ENCODE peak calls at places on chromosomes 3 and 15, in five cellular contexts. One of them, this sample, is unnamed.

GRCh38 chr15:68818088-68818670 is 2.5 kb downstream of the ANP32A start:
- DNase-seq in neuronal stem cell: peak; percentile 66
- DNase-seq in mesendoderm: peak; percentile 84
- DNase-seq in IMR-90: peak; percentile 54
- DNase-seq in H1: peak; percentile 79
- DNase-seq in this sample: peak; percentile 81

GRCh38 chr15:51108933-51109550 is 14.3 kb upstream of the TNFAIP8L3 start:
- DNase-seq in neuronal stem cell: no peak
- DNase-seq in mesendoderm: no peak
- DNase-seq in IMR-90: peak; percentile 92
- DNase-seq in H1: no peak
- DNase-seq in this sample: peak; percentile 30

GRCh38 chr15:35141743-35142356 is 56.8 kb upstream of the NANOGP8 start:
- DNase-seq in neuronal stem cell: no peak
- DNase-seq in mesendoderm: no peak
- DNase-seq in IMR-90: peak; percentile 96
- DNase-seq in H1: no peak
- DNase-seq in this sample: peak; percentile 91

GRCh38 chr3:142651711-142652110 is 55.5 kb downstream of the PLS1 start:
- DNase-seq in neuronal stem cell: no peak
- DNase-seq in mesendoderm: no peak
- DNase-seq in IMR-90: no peak
- DNase-seq in H1: no peak
- DNase-seq in this sample: no peak

GRCh38 chr15:71586463-71586862 is 223.9 kb upstream of the NR2E3 start:
- DNase-seq in neuronal stem cell: no peak
- DNase-seq in mesendoderm: no peak
- DNase-seq in IMR-90: no peak
- DNase-seq in H1: no peak
- DNase-seq in this sample: no peak

GRCh38 chr3:179898024-179898423 is 138.7 kb downstream of the PEX5L start:
- DNase-seq in neuronal stem cell: peak; percentile 54
- DNase-seq in mesendoderm: peak; percentile 97
- DNase-seq in IMR-90: peak; percentile 55
- DNase-seq in H1: no peak
- DNase-seq in this sample: peak; percentile 64

GRCh38 chr3:192642651-192643050 is 84.7 kb downstream of the FGF12 start:
- DNase-seq in neuronal stem cell: no peak
- DNase-seq in mesendoderm: no peak
- DNase-seq in IMR-90: no peak
- DNase-seq in H1: no peak
- DNase-seq in this sample: no peak

GRCh38 chr3:52047295-52047960 is 8.9 kb downstream of the DUSP7 start:
- DNase-seq in neuronal stem cell: no peak
- DNase-seq in mesendoderm: no peak
- DNase-seq in IMR-90: no peak
- DNase-seq in H1: no peak
- DNase-seq in this sample: no peak

GRCh38 chr3:45771166-45771775 is 25.1 kb downstream of the SLC6A20 start:
- DNase-seq in neuronal stem cell: no peak
- DNase-seq in mesendoderm: no peak
- DNase-seq in IMR-90: no peak
- DNase-seq in H1: no peak
- DNase-seq in this sample: no peak

GRCh38 chr15:43749690-43750345 is 3.6 kb downstream of the PDIA3 start:
- DNase-seq in neuronal stem cell: no peak
- DNase-seq in mesendoderm: no peak
- DNase-seq in IMR-90: no peak
- DNase-seq in H1: no peak
- DNase-seq in this sample: peak; percentile 57

GRCh38 chr15:43751885-43752284 is 5.6 kb downstream of the PDIA3 start:
- DNase-seq in neuronal stem cell: no peak
- DNase-seq in mesendoderm: no peak
- DNase-seq in IMR-90: no peak
- DNase-seq in H1: no peak
- DNase-seq in this sample: no peak

GRCh38 chr15:43748376-43748775 is 2.1 kb downstream of the PDIA3 start:
- DNase-seq in neuronal stem cell: no peak
- DNase-seq in mesendoderm: no peak
- DNase-seq in IMR-90: peak; percentile 24
- DNase-seq in H1: no peak
- DNase-seq in this sample: peak; percentile 12
- H3K4me3 ChIP-seq in neuronal stem cell: peak overlapping the region; percentile 70
- H3K4me3 ChIP-seq in mesendoderm: no peak overlapping the region
- H3K4me3 ChIP-seq in IMR-90: no peak overlapping the region
- H3K4me3 ChIP-seq in H1: no peak overlapping the region
- H3K4me3 ChIP-seq in this sample: peak overlapping the region; percentile 89

GRCh38 chr3:41050149-41050548 is 149.2 kb upstream of the CTNNB1 start:
- DNase-seq in neuronal stem cell: no peak
- DNase-seq in mesendoderm: no peak
- DNase-seq in IMR-90: no peak
- DNase-seq in H1: no peak
- DNase-seq in this sample: no peak
- H2BK15ac ChIP-seq in neuronal stem cell: no peak overlapping the region
- H2BK15ac ChIP-seq in mesendoderm: no peak overlapping the region
- H2BK15ac ChIP-seq in IMR-90: no peak overlapping the region
- H2BK15ac ChIP-seq in H1: no peak overlapping the region
- H2BK15ac ChIP-seq in this sample: no peak overlapping the region

GRCh38 chr3:112497897-112498548 is 1.2 kb downstream of the BTLA start:
- DNase-seq in neuronal stem cell: no peak
- DNase-seq in mesendoderm: no peak
- DNase-seq in IMR-90: no peak
- DNase-seq in H1: no peak
- DNase-seq in this sample: no peak
- H3K27ac ChIP-seq in neuronal stem cell: no peak overlapping the region
- H3K27ac ChIP-seq in mesendoderm: no peak overlapping the region
- H3K27ac ChIP-seq in IMR-90: no peak overlapping the region
- H3K27ac ChIP-seq in H1: no peak overlapping the region
- H3K27ac ChIP-seq in this sample: no peak overlapping the region

GRCh38 chr15:26866298-26867198 is at the start of gene GABRA5:
- DNase-seq in neuronal stem cell: peak; percentile 57
- DNase-seq in mesendoderm: peak; percentile 91
- DNase-seq in IMR-90: peak; percentile 20
- DNase-seq in H1: peak; percentile 83
- DNase-seq in this sample: no peak

GRCh38 chr15:26864664-26865191 is 2.1 kb upstream of the GABRA5 start:
- DNase-seq in neuronal stem cell: peak; percentile 65
- DNase-seq in mesendoderm: peak; percentile 84
- DNase-seq in IMR-90: peak; percentile 36
- DNase-seq in H1: peak; percentile 68
- DNase-seq in this sample: peak; percentile 12

GRCh38 chr15:26869628-26870027 is 2.8 kb downstream of the GABRA5 start:
- DNase-seq in neuronal stem cell: no peak
- DNase-seq in mesendoderm: no peak
- DNase-seq in IMR-90: no peak
- DNase-seq in H1: no peak
- DNase-seq in this sample: no peak

GRCh38 chr15:26868029-26868685 is 1.3 kb downstream of the GABRA5 start:
- DNase-seq in neuronal stem cell: no peak
- DNase-seq in mesendoderm: no peak
- DNase-seq in IMR-90: no peak
- DNase-seq in H1: no peak
- DNase-seq in this sample: no peak

GRCh38 chr15:26867199-26868007 is 541 bp downstream of the GABRA5 start:
- DNase-seq in neuronal stem cell: peak; percentile 35
- DNase-seq in mesendoderm: peak; percentile 58
- DNase-seq in IMR-90: no peak
- DNase-seq in H1: peak; percentile 82
- DNase-seq in this sample: no peak
- H3K4me3 ChIP-seq in neuronal stem cell: no peak overlapping the region
- H3K4me3 ChIP-seq in mesendoderm: peak overlapping the region; percentile 44
- H3K4me3 ChIP-seq in IMR-90: no peak overlapping the region
- H3K4me3 ChIP-seq in H1: peak overlapping the region; percentile 27
- H3K4me3 ChIP-seq in this sample: no peak overlapping the region

GRCh38 chr15:74035121-74035829 is 40.8 kb downstream of the PML start:
- DNase-seq in neuronal stem cell: no peak
- DNase-seq in mesendoderm: no peak
- DNase-seq in IMR-90: no peak
- DNase-seq in H1: no peak
- DNase-seq in this sample: no peak

GRCh38 chr15:74028646-74029045 is 34.1 kb downstream of the PML start:
- DNase-seq in neuronal stem cell: no peak
- DNase-seq in mesendoderm: no peak
- DNase-seq in IMR-90: no peak
- DNase-seq in H1: no peak
- DNase-seq in this sample: no peak

GRCh38 chr15:74032606-74033561 is 38.4 kb downstream of the PML start:
- DNase-seq in neuronal stem cell: no peak
- DNase-seq in mesendoderm: no peak
- DNase-seq in IMR-90: no peak
- DNase-seq in H1: no peak
- DNase-seq in this sample: no peak

GRCh38 chr15:74034206-74034755 is 39.8 kb downstream of the PML start:
- DNase-seq in neuronal stem cell: no peak
- DNase-seq in mesendoderm: no peak
- DNase-seq in IMR-90: no peak
- DNase-seq in H1: no peak
- DNase-seq in this sample: no peak

GRCh38 chr15:74032046-74032445 is 37.5 kb downstream of the PML start:
- DNase-seq in neuronal stem cell: no peak
- DNase-seq in mesendoderm: no peak
- DNase-seq in IMR-90: no peak
- DNase-seq in H1: no peak
- DNase-seq in this sample: no peak
- H2BK15ac ChIP-seq in neuronal stem cell: no peak overlapping the region
- H2BK15ac ChIP-seq in mesendoderm: no peak overlapping the region
- H2BK15ac ChIP-seq in IMR-90: no peak overlapping the region
- H2BK15ac ChIP-seq in H1: no peak overlapping the region
- H2BK15ac ChIP-seq in this sample: no peak overlapping the region

DNA sequence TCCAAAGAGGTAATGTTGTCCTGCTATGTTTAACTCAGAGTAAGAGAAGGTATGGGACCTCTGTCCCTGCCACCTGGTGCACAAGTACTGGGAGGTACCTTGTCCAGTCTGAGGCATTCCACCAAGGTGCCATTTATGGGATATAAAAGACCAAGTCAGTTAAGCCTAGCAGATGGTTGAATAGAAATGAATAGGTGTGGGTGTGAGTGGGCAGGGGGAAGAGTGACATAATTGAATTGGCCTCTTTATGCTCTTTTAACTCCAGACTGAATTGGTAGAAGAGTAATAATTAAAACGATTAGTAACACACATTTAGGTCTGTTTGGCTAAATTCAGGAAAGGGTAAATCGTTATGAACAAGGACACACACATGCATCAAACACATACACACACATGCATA is 562 bp downstream of the ADGRG7 start:
- DNase-seq in neuronal stem cell: no peak
- DNase-seq in mesendoderm: no peak
- DNase-seq in IMR-90: no peak
- DNase-seq in H1: no peak
- DNase-seq in this sample: no peak
- H3K27ac ChIP-seq in neuronal stem cell: no peak overlapping the region
- H3K27ac ChIP-seq in mesendoderm: no peak overlapping the region
- H3K27ac ChIP-seq in IMR-90: no peak overlapping the region
- H3K27ac ChIP-seq in H1: no peak overlapping the region
- H3K27ac ChIP-seq in this sample: no peak overlapping the region

DNA sequence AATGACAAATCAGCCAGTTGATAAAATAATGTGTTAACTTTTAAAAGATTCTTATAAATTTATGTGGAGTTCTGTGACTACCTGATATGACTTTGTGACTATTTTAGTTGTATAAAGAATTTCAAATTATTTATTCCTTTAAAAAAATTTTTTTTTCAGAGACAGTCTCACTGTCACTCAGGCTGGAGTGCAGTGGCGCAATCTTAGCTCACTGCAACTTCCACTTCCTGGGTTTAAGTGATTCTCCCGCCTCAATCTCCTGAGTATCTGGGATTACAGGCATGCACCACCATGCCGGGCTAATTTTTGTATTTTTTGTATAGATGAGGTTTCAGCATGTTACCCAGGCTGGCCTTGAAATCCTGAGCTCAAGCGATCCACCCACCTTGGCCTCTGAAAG is 48.5 kb downstream of the MBNL1 start:
- DNase-seq in neuronal stem cell: no peak
- DNase-seq in mesendoderm: no peak
- DNase-seq in IMR-90: no peak
- DNase-seq in H1: no peak
- DNase-seq in this sample: no peak
- H3K4me3 ChIP-seq in neuronal stem cell: no peak overlapping the region
- H3K4me3 ChIP-seq in mesendoderm: no peak overlapping the region
- H3K4me3 ChIP-seq in IMR-90: no peak overlapping the region
- H3K4me3 ChIP-seq in H1: no peak overlapping the region
- H3K4me3 ChIP-seq in this sample: no peak overlapping the region

DNA sequence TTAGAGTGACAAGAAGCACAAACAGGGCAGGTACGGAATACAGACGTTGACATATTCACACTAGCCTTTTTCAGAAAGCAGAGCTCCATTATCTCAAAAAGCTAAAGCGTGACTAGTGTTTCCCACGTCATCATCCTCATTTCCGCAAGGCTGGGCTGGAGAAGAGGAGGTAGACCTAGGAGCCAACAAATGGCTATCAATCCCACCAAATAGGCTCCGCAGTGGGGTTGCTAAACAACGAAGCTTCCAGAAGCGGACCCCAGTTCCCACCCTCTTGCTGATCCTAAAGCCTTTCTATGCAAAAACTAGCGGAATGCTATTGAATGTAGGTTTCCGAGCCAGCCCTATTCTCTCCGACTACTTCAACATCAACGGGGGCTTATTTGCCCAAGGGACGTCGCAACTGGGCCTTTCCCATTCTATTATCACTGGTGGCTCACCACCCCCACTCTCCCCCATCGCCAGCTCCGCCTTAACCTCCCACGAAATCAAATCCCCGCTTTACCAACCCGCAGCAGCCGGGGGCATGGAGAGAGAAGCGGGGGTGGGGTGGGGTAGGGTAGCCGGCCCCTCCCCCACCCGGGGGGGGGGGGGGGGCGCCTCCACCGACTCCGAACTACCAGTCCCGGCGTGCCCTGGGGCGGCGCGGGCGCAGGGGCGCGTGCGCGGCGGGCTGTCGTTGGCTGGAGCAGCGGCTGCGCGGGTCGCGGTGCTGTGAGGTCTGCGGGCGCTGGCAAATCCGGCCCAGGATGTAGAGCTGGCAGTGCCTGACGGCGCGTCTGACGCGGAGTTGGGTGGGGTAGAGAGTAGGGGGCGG is at the start of gene MORF4L1:
- DNase-seq in neuronal stem cell: peak; percentile 95
- DNase-seq in mesendoderm: peak; percentile 99
- DNase-seq in IMR-90: peak; percentile 95
- DNase-seq in H1: peak; percentile 97
- DNase-seq in this sample: peak; percentile 94
- H2BK15ac ChIP-seq in neuronal stem cell: peak within 1 kb of the TSS; percentile 69
- H2BK15ac ChIP-seq in mesendoderm: no peak within 1 kb of the TSS
- H2BK15ac ChIP-seq in IMR-90: peak within 1 kb of the TSS; percentile 83
- H2BK15ac ChIP-seq in H1: peak within 1 kb of the TSS; percentile 97
- H2BK15ac ChIP-seq in this sample: peak within 1 kb of the TSS; percentile 100

DNA sequence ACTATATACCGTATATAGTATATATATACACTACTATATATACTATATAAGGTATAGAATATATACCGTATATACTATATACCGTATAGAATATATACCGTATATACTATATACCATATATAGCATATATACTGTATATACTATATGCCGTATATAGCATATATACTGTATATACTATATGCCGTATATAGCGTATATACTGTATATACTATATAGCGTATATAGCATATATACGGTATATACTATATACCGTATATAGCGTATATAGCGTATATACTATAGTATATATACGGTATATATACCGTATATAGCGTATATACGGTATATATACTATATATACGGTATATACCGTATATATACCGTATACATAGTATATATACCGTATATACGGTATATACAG is 22.6 kb upstream of the HDGFL3 start:
- DNase-seq in neuronal stem cell: no peak
- DNase-seq in mesendoderm: no peak
- DNase-seq in IMR-90: no peak
- DNase-seq in H1: no peak
- DNase-seq in this sample: no peak
- H3K27ac ChIP-seq in neuronal stem cell: no peak overlapping the region
- H3K27ac ChIP-seq in mesendoderm: no peak overlapping the region
- H3K27ac ChIP-seq in IMR-90: no peak overlapping the region
- H3K27ac ChIP-seq in H1: no peak overlapping the region
- H3K27ac ChIP-seq in this sample: no peak overlapping the region